ENCODE peak calls at places on chromosomes 16 and 17, in six cellular contexts. X is type B pancreatic cell, W is dorsolateral prefrontal cortex, F is H9, E is RWPE1, A is bronchial epithelial cell. O is an unnamed sample.

GRCh38 chr16:85783441-85783840 is 15.9 kb downstream of the EMC8 start:
- DNase-seq in X (no peak), W (no peak), F (no peak), E (no peak), A (no peak), O (no peak)

GRCh38 chr16:60748366-60748765 is 1287.9 kb downstream of the CDH8 start:
- DNase-seq in X (no peak), W (no peak), F (no peak), E (no peak), A (no peak), O (no peak)

GRCh38 chr17:35735036-35735805 is 3.8 kb downstream of the RASL10B start:
- DNase-seq in X (no peak), W (no peak), F (no peak), E (no peak), A (no peak), O (no peak)

GRCh38 chr17:32970281-32970680 is 21.4 kb upstream of the SPACA3 start:
- DNase-seq in X (no peak), W (no peak), F (no peak), E (no peak), A (peak), O (no peak)

GRCh38 chr17:58231644-58232043 is 6.7 kb upstream of the LPO start:
- DNase-seq in X (no peak), W (no peak), F (no peak), E (no peak), A (no peak), O (no peak)

GRCh38 chr17:74427048-74427762 is 4.7 kb upstream of the GPRC5C start:
- DNase-seq in X (no peak), W (no peak), F (peak), E (peak), A (peak), O (no peak)

GRCh38 chr16:11602321-11602720 is 15.6 kb upstream of the LITAF start:
- DNase-seq in X (no peak), W (no peak), F (no peak), E (no peak), A (no peak), O (no peak)

GRCh38 chr17:35449371-35449931 is 885 bp upstream of the SLFN13 start:
- DNase-seq in X (no peak), W (no peak), F (peak), E (no peak), A (no peak), O (no peak)

GRCh38 chr16:54685682-54686081 is 245.0 kb upstream of the IRX5 start:
- DNase-seq in X (no peak), W (no peak), F (no peak), E (no peak), A (no peak), O (no peak)

GRCh38 chr16:53817812-53818211 is 113.9 kb downstream of the FTO start:
- DNase-seq in X (no peak), W (no peak), F (no peak), E (no peak), A (no peak), O (no peak)

GRCh38 chr17:5874486-5874885 is 195.7 kb upstream of the WSCD1 start:
- DNase-seq in X (no peak), W (peak), F (peak), E (no peak), A (no peak), O (no peak)

GRCh38 chr16:56743840-56744239 is 13.9 kb downstream of the NUP93 start:
- DNase-seq in X (no peak), W (no peak), F (peak), E (no peak), A (no peak), O (no peak)

GRCh38 chr16:84732674-84733352 is 33.0 kb downstream of the USP10 start:
- DNase-seq in X (no peak), W (no peak), F (no peak), E (peak), A (peak), O (no peak)

GRCh38 chr16:77271532-77272426 is 72.6 kb downstream of the SYCE1L start:
- DNase-seq in X (no peak), W (no peak), F (no peak), E (no peak), A (no peak), O (no peak)

GRCh38 chr17:35001549-35001948 is 21.2 kb downstream of the LIG3 start:
- DNase-seq in X (no peak), W (no peak), F (no peak), E (no peak), A (no peak), O (no peak)

GRCh38 chr16:82630688-82631087 is 3.9 kb downstream of the CDH13 start:
- DNase-seq in X (no peak), W (no peak), F (no peak), E (no peak), A (peak), O (no peak)

GRCh38 chr16:89023151-89023551 is 46.1 kb upstream of the CBFA2T3 start:
- DNase-seq in X (no peak), W (no peak), F (no peak), E (no peak), A (no peak), O (no peak)

GRCh38 chr17:50459756-50460155 is 8.9 kb downstream of the CHAD start:
- DNase-seq in X (no peak), W (no peak), F (no peak), E (no peak), A (no peak), O (no peak)

GRCh38 chr17:39653662-39654331 is 11.4 kb upstream of the TCAP start:
- DNase-seq in X (no peak), W (peak), F (peak), E (peak), A (peak), O (peak)

GRCh38 chr16:14088155-14088753 is 17.1 kb downstream of the MRTFB start:
- DNase-seq in X (no peak), W (no peak), F (no peak), E (no peak), A (peak), O (no peak)

GRCh38 chr17:58679263-58680037 is 12.4 kb downstream of the TEX14 start:
- DNase-seq in X (no peak), W (no peak), F (peak), E (peak), A (peak), O (no peak)

GRCh38 chr16:79171504-79172240 is 428.9 kb downstream of the MAF start:
- DNase-seq in X (no peak), W (no peak), F (no peak), E (no peak), A (peak), O (no peak)

GRCh38 chr17:19876524-19877161 is 8.9 kb upstream of the ULK2 start:
- DNase-seq in X (no peak), W (peak), F (no peak), E (no peak), A (no peak), O (peak)

GRCh38 chr17:2751482-2751881 is 2.0 kb upstream of the CCDC92B start:
- DNase-seq in X (no peak), W (no peak), F (peak), E (no peak), A (no peak), O (no peak)

GRCh38 chr16:8963010-8963824 is 489 bp downstream of the USP7 start:
- DNase-seq in X (no peak), W (no peak), F (no peak), E (no peak), A (no peak), O (no peak)

GRCh38 chr17:47324224-47325020 is 667 bp downstream of the EFCAB13 start:
- DNase-seq in X (no peak), W (peak), F (peak), E (no peak), A (peak), O (peak)

GRCh38 chr16:4032768-4033167 is 83.5 kb downstream of the ADCY9 start:
- DNase-seq in X (no peak), W (no peak), F (no peak), E (no peak), A (peak), O (peak)

GRCh38 chr17:44502598-44503079 is 567 bp downstream of the GPATCH8 start:
- DNase-seq in X (no peak), W (no peak), F (no peak), E (peak), A (peak), O (no peak)

GRCh38 chr16:80208015-80208414 is 332.8 kb upstream of the DYNLRB2 start:
- DNase-seq in X (no peak), W (no peak), F (no peak), E (no peak), A (peak), O (no peak)

GRCh38 chr17:43444223-43445008 is 39.4 kb upstream of the DHX8 start:
- DNase-seq in X (no peak), W (no peak), F (no peak), E (peak), A (peak), O (no peak)
- TF ChIP-seq CTCF in X (no peak), W (no peak), F (no peak), E (no peak), A (no peak), O (no peak)

GRCh38 chr16:27867122-27868110 is 196.1 kb downstream of the GSG1L start:
- DNase-seq in X (peak), W (peak), F (peak), E (peak), A (peak), O (peak)
- TF ChIP-seq CTCF in X (peak), W (peak), F (peak), E (no peak), A (peak), O (peak)

GRCh38 chr17:29180051-29180787 is at the start of gene MYO18A:
- DNase-seq in X (peak), W (peak), F (peak), E (peak), A (peak), O (peak)
- TF ChIP-seq CTCF in X (peak), W (peak), F (peak), E (peak), A (peak), O (peak)

GRCh38 chr17:9465216-9465921 is 110.3 kb downstream of the STX8 start:
- DNase-seq in X (no peak), W (peak), F (no peak), E (peak), A (peak), O (no peak)
- TF ChIP-seq CTCF in X (no peak), W (no peak), F (no peak), E (no peak), A (peak), O (no peak)

O was measured in activated CD8-positive, alpha-beta T cell treated with anti-CD3 and anti-CD28 coated beads for 36 hours.